ENCODE peak calls at places on chromosomes 3 and 15, in six cellular contexts. O, T, Z, M, C and W are unnamed samples.

GRCh38 chr3:115595611-115596010 is 27.7 kb upstream of the GAP43 start:
- DNase-seq in O (no peak), T (no peak), Z (peak), M (no peak), C (peak), W (no peak)

GRCh38 chr15:77312523-77312922 is 107.4 kb downstream of the PEAK1 start:
- DNase-seq in O (no peak), T (no peak), Z (no peak), M (no peak), C (peak), W (no peak)

GRCh38 chr3:63849175-63849574 is 14.4 kb downstream of the THOC7 start:
- DNase-seq in O (no peak), T (no peak), Z (no peak), M (no peak), C (no peak), W (no peak)

GRCh38 chr3:173502983-173503568 is 105.5 kb downstream of the NLGN1 start:
- DNase-seq in O (no peak), T (no peak), Z (peak), M (no peak), C (peak), W (no peak)

GRCh38 chr15:55916666-55917409 is 76.6 kb downstream of the NEDD4 start:
- DNase-seq in O (no peak), T (no peak), Z (peak), M (no peak), C (peak), W (no peak)

GRCh38 chr15:70141376-70142071 is 43.8 kb upstream of the TLE3 start:
- DNase-seq in O (no peak), T (no peak), Z (no peak), M (no peak), C (no peak), W (no peak)

GRCh38 chr15:68553994-68554715 is 24.6 kb upstream of the CORO2B start:
- DNase-seq in O (peak), T (peak), Z (peak), M (peak), C (peak), W (peak)

GRCh38 chr3:143001034-143001368 is 369 bp upstream of the U2SURP start:
- DNase-seq in O (no peak), T (no peak), Z (no peak), M (no peak), C (no peak), W (no peak)

GRCh38 chr15:76059320-76060097 is at the start of gene TMEM266:
- DNase-seq in O (peak), T (peak), Z (peak), M (peak), C (peak), W (peak)

GRCh38 chr3:113329757-113330156 is 111.5 kb downstream of the CFAP44 start:
- DNase-seq in O (no peak), T (no peak), Z (no peak), M (no peak), C (peak), W (no peak)

GRCh38 chr15:78950906-78951840 is 6.3 kb upstream of the CTSH start:
- DNase-seq in O (no peak), T (no peak), Z (peak), M (no peak), C (peak), W (no peak)

GRCh38 chr3:157394361-157394760 is 42.3 kb upstream of the PTX3 start:
- DNase-seq in O (no peak), T (no peak), Z (no peak), M (no peak), C (peak), W (no peak)

GRCh38 chr15:70057931-70058641 is 39.6 kb downstream of the TLE3 start:
- DNase-seq in O (no peak), T (no peak), Z (no peak), M (no peak), C (no peak), W (no peak)

GRCh38 chr3:62242846-62243245 is 130.5 kb downstream of the FEZF2 start:
- DNase-seq in O (peak), T (no peak), Z (no peak), M (peak), C (no peak), W (no peak)

GRCh38 chr3:72446406-72447058 is 401.7 kb downstream of the SHQ1 start:
- DNase-seq in O (peak), T (peak), Z (peak), M (no peak), C (peak), W (peak)

GRCh38 chr15:48190932-48191573 is 412 bp upstream of the CTXN2 start:
- DNase-seq in O (peak), T (peak), Z (peak), M (peak), C (peak), W (peak)

GRCh38 chr15:90305932-90306331 is 40.5 kb downstream of the NGRN start:
- DNase-seq in O (no peak), T (no peak), Z (peak), M (no peak), C (no peak), W (no peak)

GRCh38 chr15:29095746-29096145 is 173.9 kb downstream of the NSMCE3 start:
- DNase-seq in O (no peak), T (no peak), Z (no peak), M (no peak), C (no peak), W (no peak)

GRCh38 chr3:115706311-115706829 is 83.1 kb downstream of the GAP43 start:
- DNase-seq in O (no peak), T (no peak), Z (peak), M (no peak), C (peak), W (no peak)

GRCh38 chr3:16319307-16319706 is 54.3 kb downstream of the OXNAD1 start:
- DNase-seq in O (peak), T (no peak), Z (no peak), M (no peak), C (no peak), W (peak)

GRCh38 chr3:190048831-190049541 is 71.7 kb downstream of the P3H2 start:
- DNase-seq in O (no peak), T (no peak), Z (peak), M (no peak), C (peak), W (no peak)

GRCh38 chr3:122913539-122914100 is 113.9 kb downstream of the SEMA5B start:
- DNase-seq in O (no peak), T (no peak), Z (no peak), M (no peak), C (no peak), W (no peak)

GRCh38 chr3:51371943-51372557 is 13.0 kb upstream of the MANF start:
- DNase-seq in O (peak), T (peak), Z (peak), M (peak), C (peak), W (peak)

GRCh38 chr3:129413687-129414506 is 14.5 kb downstream of the EFCAB12 start:
- DNase-seq in O (no peak), T (no peak), Z (peak), M (no peak), C (peak), W (no peak)

GRCh38 chr3:23806322-23807160 is 786 bp downstream of the UBE2E1 start:
- DNase-seq in O (peak), T (peak), Z (peak), M (peak), C (no peak), W (no peak)

GRCh38 chr3:183178833-183179549 is 16.5 kb upstream of the LAMP3 start:
- DNase-seq in O (peak), T (peak), Z (peak), M (peak), C (no peak), W (peak)

GRCh38 chr3:9179826-9180763 is 69.4 kb downstream of the SRGAP3 start:
- DNase-seq in O (no peak), T (no peak), Z (no peak), M (no peak), C (no peak), W (no peak)

GRCh38 chr3:197846491-197846890 is 55.4 kb downstream of the LRCH3 start:
- DNase-seq in O (no peak), T (no peak), Z (no peak), M (no peak), C (no peak), W (no peak)

DNA sequence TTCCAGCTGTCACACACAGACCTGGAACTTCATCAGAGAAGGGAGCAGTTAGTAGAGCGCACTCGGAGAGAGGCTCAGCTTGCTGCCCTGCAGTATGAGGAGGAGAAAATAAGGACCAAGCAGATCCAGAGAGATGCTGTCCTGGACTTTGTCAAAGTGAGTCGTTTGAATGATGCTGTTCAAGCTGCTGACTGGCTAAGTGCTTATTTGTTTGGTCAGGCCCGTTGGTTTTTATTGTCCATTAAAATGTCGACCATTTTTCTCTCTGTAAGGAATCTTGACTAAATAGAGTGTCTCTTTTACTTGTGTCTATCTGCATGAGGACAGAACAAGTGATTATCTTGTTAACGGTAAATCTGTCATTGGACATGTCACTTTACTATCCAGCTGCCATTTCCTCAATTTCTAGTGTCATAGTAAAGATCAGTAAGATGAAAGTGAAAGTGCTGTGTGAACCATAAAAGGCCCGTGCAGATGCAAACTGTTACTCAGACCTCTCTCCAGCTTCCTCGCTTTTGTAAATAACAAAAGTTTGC is 56.9 kb downstream of the LRCH3 start:
- DNase-seq in O (no peak), T (no peak), Z (peak), M (no peak), C (peak), W (peak)
- H3K27ac ChIP-seq in O (no peak), T (no peak), Z (peak), M (no peak), C (no peak), W (no peak)

GRCh38 chr15:88913850-88914169 is 631 bp upstream of the MFGE8 start:
- DNase-seq in O (no peak), T (no peak), Z (no peak), M (no peak), C (no peak), W (no peak)

GRCh38 chr15:88913017-88913849 is at the start of gene MFGE8:
- DNase-seq in O (peak), T (peak), Z (peak), M (peak), C (peak), W (peak)

GRCh38 chr15:88911766-88912118 is 1.4 kb downstream of the MFGE8 start:
- DNase-seq in O (peak), T (no peak), Z (peak), M (no peak), C (peak), W (no peak)

GRCh38 chr15:88909956-88910831 is 3.0 kb downstream of the MFGE8 start:
- DNase-seq in O (no peak), T (no peak), Z (no peak), M (no peak), C (no peak), W (no peak)

DNA sequence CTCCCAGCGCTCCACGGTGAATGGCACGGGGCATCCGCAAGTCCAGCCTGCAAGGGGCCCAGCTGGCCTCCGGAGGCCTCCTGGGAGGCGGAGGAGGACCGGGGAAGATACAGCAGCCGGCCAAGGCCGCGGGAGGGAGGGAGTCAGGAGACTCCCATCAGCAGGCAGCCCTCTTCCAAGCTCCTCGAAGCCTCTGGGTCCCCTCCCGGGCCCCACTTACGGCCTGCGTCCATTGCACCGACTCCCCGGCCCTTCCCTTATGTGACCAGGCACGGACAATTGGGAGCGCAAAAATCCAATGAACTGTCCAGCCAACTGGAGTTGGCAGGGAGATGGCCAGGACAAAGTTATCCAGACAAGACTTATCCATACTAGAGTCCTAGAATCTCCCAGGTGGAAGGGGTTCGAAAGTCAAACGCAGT is 668 bp downstream of the MFGE8 start:
- DNase-seq in O (no peak), T (no peak), Z (peak), M (no peak), C (no peak), W (no peak)
- H3K4ac ChIP-seq in O (no peak), T (no peak), Z (no peak), M (peak), C (peak), W (peak)

DNA sequence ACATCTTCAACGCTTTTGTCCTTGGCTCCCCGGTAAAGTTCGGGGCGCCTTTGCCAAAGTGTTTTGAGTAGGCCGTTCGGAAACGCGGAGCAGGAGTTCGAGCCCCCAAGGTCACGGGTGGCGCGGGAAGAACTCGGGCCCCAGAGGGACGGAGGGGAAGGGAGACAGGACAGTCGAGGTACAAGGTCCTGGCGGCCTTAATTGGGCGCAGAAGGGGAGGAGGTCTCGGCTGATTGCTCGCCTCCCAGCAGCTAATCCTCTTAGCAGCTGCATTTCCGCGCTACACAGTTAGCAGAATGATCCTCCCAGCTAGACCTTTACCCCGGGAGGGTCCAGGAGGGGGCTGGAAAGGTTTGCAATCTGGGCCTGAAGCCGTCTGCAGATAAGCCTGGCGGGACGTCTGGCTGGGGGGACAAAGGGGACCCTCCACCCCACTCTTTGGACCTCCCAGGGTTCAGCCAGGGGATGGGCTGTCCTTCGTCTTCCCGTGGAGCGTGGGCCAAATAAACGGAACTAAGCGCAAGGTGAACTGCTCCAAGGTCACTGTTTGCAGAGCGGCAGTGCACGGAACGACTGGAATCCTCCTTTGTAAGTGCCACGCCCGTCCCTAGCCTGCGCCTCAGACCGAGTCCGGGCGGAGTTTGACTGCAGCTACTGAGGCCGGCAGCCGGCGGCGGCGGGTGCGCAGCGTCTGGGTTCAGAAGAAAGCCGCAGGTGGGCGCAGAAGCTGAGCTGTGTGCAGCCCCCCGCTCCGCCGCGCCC is 7.2 kb downstream of the EOMES start:
- DNase-seq in O (peak), T (peak), Z (peak), M (no peak), C (no peak), W (no peak)
- H3K18ac ChIP-seq in O (no peak), T (peak), Z (no peak), M (peak), C (no peak), W (no peak)

GRCh38 chr3:13379191-13379830 is 40.8 kb downstream of the NUP210 start:
- DNase-seq in O (no peak), T (no peak), Z (peak), M (no peak), C (peak), W (peak)

GRCh38 chr3:13375464-13375863 is 44.7 kb downstream of the NUP210 start:
- DNase-seq in O (no peak), T (no peak), Z (no peak), M (no peak), C (no peak), W (no peak)

GRCh38 chr3:13377021-13377420 is 43.1 kb downstream of the NUP210 start:
- DNase-seq in O (no peak), T (no peak), Z (no peak), M (no peak), C (no peak), W (no peak)

GRCh38 chr3:13376091-13376490 is 44.0 kb downstream of the NUP210 start:
- DNase-seq in O (no peak), T (no peak), Z (no peak), M (no peak), C (no peak), W (no peak)

GRCh38 chr3:13378155-13378554 is 42.0 kb downstream of the NUP210 start:
- DNase-seq in O (no peak), T (no peak), Z (peak), M (no peak), C (peak), W (no peak)
- H3K27ac ChIP-seq in O (no peak), T (no peak), Z (no peak), M (no peak), C (no peak), W (no peak)

DNA sequence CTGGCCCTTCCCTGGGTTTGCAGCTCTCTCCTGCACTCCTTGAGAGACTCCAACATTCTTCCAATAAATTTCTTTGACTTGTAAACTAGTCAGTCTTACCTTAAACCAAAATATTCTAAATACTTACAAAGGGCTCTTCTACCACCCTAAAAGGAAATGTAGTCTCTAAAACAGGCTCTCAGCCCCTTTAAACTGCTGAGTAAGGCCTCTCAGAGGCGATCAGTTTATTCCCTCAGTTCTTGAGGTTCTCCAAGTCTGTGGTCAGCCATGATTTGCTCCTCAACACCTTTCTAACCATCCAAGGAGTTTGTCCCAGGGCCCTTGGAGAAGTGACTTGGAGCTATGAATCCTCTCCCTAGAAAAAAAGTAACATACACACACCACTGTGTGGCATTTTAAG is 64.8 kb downstream of the WHAMM start:
- DNase-seq in O (no peak), T (no peak), Z (no peak), M (no peak), C (no peak), W (no peak)
- H3K4ac ChIP-seq in O (no peak), T (no peak), Z (no peak), M (no peak), C (no peak), W (no peak)

GRCh38 chr15:65363766-65364165 is 14.0 kb downstream of the IGDCC3 start:
- DNase-seq in O (no peak), T (no peak), Z (no peak), M (no peak), C (no peak), W (no peak)

GRCh38 chr15:65362491-65362890 is 15.3 kb downstream of the IGDCC3 start:
- DNase-seq in O (no peak), T (no peak), Z (no peak), M (no peak), C (no peak), W (no peak)

GRCh38 chr15:65366122-65366892 is 11.5 kb downstream of the IGDCC3 start:
- DNase-seq in O (peak), T (no peak), Z (no peak), M (no peak), C (no peak), W (no peak)

GRCh38 chr15:65363306-65363705 is 14.5 kb downstream of the IGDCC3 start:
- DNase-seq in O (no peak), T (no peak), Z (no peak), M (no peak), C (no peak), W (no peak)

GRCh38 chr15:65365229-65365628 is 12.6 kb downstream of the IGDCC3 start:
- DNase-seq in O (peak), T (peak), Z (peak), M (no peak), C (no peak), W (peak)
- H3K18ac ChIP-seq in O (no peak), T (peak), Z (no peak), M (no peak), C (no peak), W (peak)